ENCODE peak calls at places on chromosomes 3 and 15, in six cellular contexts. One of them, this sample, is unnamed.

GRCh38 chr3:100532411-100532810 is 40.0 kb downstream of the TMEM45A start:
- DNase-seq in activated T-cell treated with anti-CD3 and anti-CD28 coated beads, Interleukin-2, amount 50 U/mL, for 1 hour: no peak
- DNase-seq in HTR-8/SVneo: no peak
- DNase-seq in activated naive CD8-positive, alpha-beta T cell treated with anti-CD3 and anti-CD28 coated beads, Interleukin-2, amount 50 U/mL, for 24 hours: no peak
- DNase-seq in GM20000: no peak
- DNase-seq in GM12865: no peak
- DNase-seq in this sample: no peak

GRCh38 chr15:74858366-74858735 is 14.8 kb downstream of the SCAMP2 start:
- DNase-seq in activated T-cell treated with anti-CD3 and anti-CD28 coated beads, Interleukin-2, amount 50 U/mL, for 1 hour: no peak
- DNase-seq in HTR-8/SVneo: no peak
- DNase-seq in activated naive CD8-positive, alpha-beta T cell treated with anti-CD3 and anti-CD28 coated beads, Interleukin-2, amount 50 U/mL, for 24 hours: no peak
- DNase-seq in GM20000: no peak
- DNase-seq in GM12865: no peak
- DNase-seq in this sample: no peak

GRCh38 chr15:52336530-52336929 is 40.9 kb upstream of the MYO5C start:
- DNase-seq in activated T-cell treated with anti-CD3 and anti-CD28 coated beads, Interleukin-2, amount 50 U/mL, for 1 hour: no peak
- DNase-seq in HTR-8/SVneo: no peak
- DNase-seq in activated naive CD8-positive, alpha-beta T cell treated with anti-CD3 and anti-CD28 coated beads, Interleukin-2, amount 50 U/mL, for 24 hours: no peak
- DNase-seq in GM20000: no peak
- DNase-seq in GM12865: no peak
- DNase-seq in this sample: no peak

GRCh38 chr15:59166601-59167265 is 39.9 kb upstream of the LDHAL6B start:
- DNase-seq in activated T-cell treated with anti-CD3 and anti-CD28 coated beads, Interleukin-2, amount 50 U/mL, for 1 hour: no peak
- DNase-seq in HTR-8/SVneo: no peak
- DNase-seq in activated naive CD8-positive, alpha-beta T cell treated with anti-CD3 and anti-CD28 coated beads, Interleukin-2, amount 50 U/mL, for 24 hours: no peak
- DNase-seq in GM20000: no peak
- DNase-seq in GM12865: no peak
- DNase-seq in this sample: no peak

GRCh38 chr15:76866716-76867321 is 38.3 kb downstream of the SCAPER start:
- DNase-seq in activated T-cell treated with anti-CD3 and anti-CD28 coated beads, Interleukin-2, amount 50 U/mL, for 1 hour: no peak
- DNase-seq in HTR-8/SVneo: peak
- DNase-seq in activated naive CD8-positive, alpha-beta T cell treated with anti-CD3 and anti-CD28 coated beads, Interleukin-2, amount 50 U/mL, for 24 hours: no peak
- DNase-seq in GM20000: peak
- DNase-seq in GM12865: peak
- DNase-seq in this sample: peak

GRCh38 chr3:189502676-189503257 is 128.4 kb upstream of the TP63 start:
- DNase-seq in activated T-cell treated with anti-CD3 and anti-CD28 coated beads, Interleukin-2, amount 50 U/mL, for 1 hour: no peak
- DNase-seq in HTR-8/SVneo: no peak
- DNase-seq in activated naive CD8-positive, alpha-beta T cell treated with anti-CD3 and anti-CD28 coated beads, Interleukin-2, amount 50 U/mL, for 24 hours: no peak
- DNase-seq in GM20000: no peak
- DNase-seq in GM12865: no peak
- DNase-seq in this sample: no peak

GRCh38 chr15:98996169-98996568 is 11.4 kb downstream of the PGPEP1L start:
- DNase-seq in activated T-cell treated with anti-CD3 and anti-CD28 coated beads, Interleukin-2, amount 50 U/mL, for 1 hour: no peak
- DNase-seq in HTR-8/SVneo: no peak
- DNase-seq in activated naive CD8-positive, alpha-beta T cell treated with anti-CD3 and anti-CD28 coated beads, Interleukin-2, amount 50 U/mL, for 24 hours: no peak
- DNase-seq in GM20000: no peak
- DNase-seq in GM12865: peak
- DNase-seq in this sample: no peak

GRCh38 chr3:188578579-188579363 is 424.8 kb downstream of the LPP start:
- DNase-seq in activated T-cell treated with anti-CD3 and anti-CD28 coated beads, Interleukin-2, amount 50 U/mL, for 1 hour: no peak
- DNase-seq in HTR-8/SVneo: no peak
- DNase-seq in activated naive CD8-positive, alpha-beta T cell treated with anti-CD3 and anti-CD28 coated beads, Interleukin-2, amount 50 U/mL, for 24 hours: peak
- DNase-seq in GM20000: no peak
- DNase-seq in GM12865: no peak
- DNase-seq in this sample: peak

GRCh38 chr3:150238995-150239612 is 169.0 kb upstream of the TSC22D2 start:
- DNase-seq in activated T-cell treated with anti-CD3 and anti-CD28 coated beads, Interleukin-2, amount 50 U/mL, for 1 hour: no peak
- DNase-seq in HTR-8/SVneo: no peak
- DNase-seq in activated naive CD8-positive, alpha-beta T cell treated with anti-CD3 and anti-CD28 coated beads, Interleukin-2, amount 50 U/mL, for 24 hours: no peak
- DNase-seq in GM20000: no peak
- DNase-seq in GM12865: no peak
- DNase-seq in this sample: peak

GRCh38 chr3:65635661-65636060 is 403.1 kb downstream of the MAGI1 start:
- DNase-seq in activated T-cell treated with anti-CD3 and anti-CD28 coated beads, Interleukin-2, amount 50 U/mL, for 1 hour: no peak
- DNase-seq in HTR-8/SVneo: no peak
- DNase-seq in activated naive CD8-positive, alpha-beta T cell treated with anti-CD3 and anti-CD28 coated beads, Interleukin-2, amount 50 U/mL, for 24 hours: no peak
- DNase-seq in GM20000: no peak
- DNase-seq in GM12865: no peak
- DNase-seq in this sample: no peak

GRCh38 chr3:43366466-43366865 is 80.1 kb downstream of the SNRK start:
- DNase-seq in activated T-cell treated with anti-CD3 and anti-CD28 coated beads, Interleukin-2, amount 50 U/mL, for 1 hour: no peak
- DNase-seq in HTR-8/SVneo: no peak
- DNase-seq in activated naive CD8-positive, alpha-beta T cell treated with anti-CD3 and anti-CD28 coated beads, Interleukin-2, amount 50 U/mL, for 24 hours: no peak
- DNase-seq in GM20000: no peak
- DNase-seq in GM12865: no peak
- DNase-seq in this sample: no peak

This sample was measured in ACHN.